ENCODE peak calls at places on chromosomes 7 and 10, in six cellular contexts. G, O, T, F, M and E are unnamed samples.
A peak's percentile ranks its signal among the peaks of the same experiment; 100 is the strongest.

GRCh38 chr10:21831986-21832735 is 171.4 kb downstream of the DNAJC1 start:
- DNase-seq in T (no peak), M (no peak), F (no peak), O (peak; percentile 60), G (no peak), E (peak; percentile 28)

GRCh38 chr10:63711361-63711760 is 190.2 kb downstream of the REEP3 start:
- DNase-seq in F (no peak), O (no peak), M (peak; percentile 90), G (no peak), T (no peak), E (peak; percentile 44)

GRCh38 chr7:105652359-105652993 is 71.2 kb upstream of the EFCAB10 start:
- DNase-seq in F (peak; percentile 92), O (peak; percentile 71), M (peak; percentile 91), G (peak; percentile 51), T (peak; percentile 91), E (peak; percentile 76)

GRCh38 chr7:223861-224260 is 31.5 kb downstream of the FAM20C start:
- DNase-seq in G (no peak), T (no peak), M (no peak), F (no peak), O (no peak), E (no peak)

GRCh38 chr10:88042162-88043100 is 179.0 kb downstream of the PTEN start:
- DNase-seq in F (no peak), G (no peak), M (peak; percentile 53), T (peak; percentile 36), O (peak; percentile 78), E (peak; percentile 70)

GRCh38 chr10:130766071-130766470 is 545.5 kb downstream of the TCERG1L start:
- DNase-seq in T (no peak), F (no peak), M (no peak), O (no peak), G (no peak), E (no peak)

GRCh38 chr7:39746162-39746782 is 122.9 kb downstream of the RALA start:
- DNase-seq in G (peak; percentile 61), F (peak; percentile 81), O (peak; percentile 83), T (peak; percentile 91), M (peak; percentile 93), E (peak; percentile 79)

GRCh38 chr10:93481931-93482834 is at the start of gene MYOF:
- DNase-seq in F (peak; percentile 59), M (peak; percentile 83), O (peak; percentile 93), T (peak; percentile 61), G (peak; percentile 54), E (peak; percentile 91)

GRCh38 chr7:95871078-95871848 is 98.9 kb downstream of the DYNC1I1 start:
- DNase-seq in M (peak; percentile 73), F (peak; percentile 52), T (peak; percentile 45), G (peak; percentile 49), O (peak; percentile 45), E (peak; percentile 65)

GRCh38 chr10:125134916-125135770 is 25.2 kb downstream of the CTBP2 start:
- DNase-seq in O (no peak), G (no peak), M (no peak), F (no peak), T (no peak), E (no peak)

GRCh38 chr7:87420173-87420572 is 55.3 kb downstream of the ABCB4 start:
- DNase-seq in F (no peak), M (peak; percentile 48), T (no peak), O (no peak), G (no peak), E (no peak)

GRCh38 chr10:116287906-116288501 is 15.0 kb upstream of the GFRA1 start:
- DNase-seq in F (no peak), M (peak; percentile 48), T (no peak), O (peak; percentile 64), G (no peak), E (peak; percentile 53)

GRCh38 chr7:37342665-37343471 is 105.8 kb downstream of the ELMO1 start:
- DNase-seq in M (no peak), G (no peak), F (no peak), T (no peak), O (no peak), E (no peak)

GRCh38 chr7:156751319-156751718 is 110.7 kb downstream of the RNF32 start:
- DNase-seq in F (no peak), T (no peak), M (no peak), G (no peak), O (peak; percentile 97), E (peak; percentile 95)

GRCh38 chr10:72158174-72158573 is 57.6 kb upstream of the ANAPC16 start:
- DNase-seq in M (no peak), T (no peak), G (no peak), O (no peak), F (no peak), E (no peak)

GRCh38 chr10:127928021-127928806 is 21.3 kb downstream of the PTPRE start:
- DNase-seq in O (peak; percentile 70), T (no peak), G (no peak), M (no peak), F (no peak), E (peak; percentile 97)

GRCh38 chr7:47181609-47182264 is 400.2 kb downstream of the TNS3 start:
- DNase-seq in T (no peak), O (no peak), F (no peak), M (no peak), G (no peak), E (no peak)

DNA sequence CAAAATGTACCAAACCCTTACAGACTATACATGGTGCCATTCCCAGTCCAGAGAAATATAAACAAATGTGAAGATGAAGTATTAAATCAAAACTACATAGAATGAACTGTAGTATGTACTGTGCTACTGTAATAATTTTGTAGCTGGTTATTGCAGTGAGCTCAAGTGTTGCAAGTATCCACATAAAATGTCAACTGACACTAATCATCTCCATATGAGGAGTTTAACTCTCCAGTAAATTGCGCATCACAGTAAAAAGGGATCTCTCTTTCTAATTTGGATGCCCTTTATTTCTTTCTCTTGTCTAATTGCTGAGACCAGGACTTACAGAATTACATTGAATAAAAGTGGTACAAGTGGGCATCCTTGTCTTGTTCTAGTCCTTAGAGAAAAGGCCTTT is 165.5 kb downstream of the CPED1 start:
- DNase-seq in F (no peak), M (no peak), T (no peak), O (no peak), G (no peak), E (no peak)
- H2BK15ac ChIP-seq in F (no peak overlapping the region), M (no peak overlapping the region), T (no peak overlapping the region), O (no peak overlapping the region), G (no peak overlapping the region), E (no peak overlapping the region)

DNA sequence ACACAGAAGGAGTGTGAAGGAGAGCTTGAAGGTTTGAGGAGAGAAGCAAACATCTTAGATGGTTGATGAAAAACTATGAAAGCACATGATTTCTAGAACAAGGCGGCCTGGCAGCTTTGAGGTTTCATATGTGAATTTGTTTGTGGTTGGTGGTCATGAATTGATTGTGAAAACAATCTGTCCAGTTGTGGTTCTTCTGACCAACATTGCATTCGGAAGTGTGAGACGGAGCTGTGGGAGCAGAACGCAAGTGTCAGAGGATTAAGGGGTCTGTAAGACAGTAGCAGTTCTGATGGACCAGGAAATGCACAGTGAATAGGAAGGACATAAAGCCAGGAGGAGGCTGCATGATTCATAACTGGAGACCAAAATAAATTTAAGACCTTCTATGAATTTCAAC is 594.6 kb downstream of the NXPH1 start:
- DNase-seq in M (no peak), F (no peak), O (no peak), G (no peak), T (no peak), E (no peak)
- H2BK15ac ChIP-seq in M (no peak overlapping the region), F (no peak overlapping the region), O (no peak overlapping the region), G (no peak overlapping the region), T (no peak overlapping the region), E (no peak overlapping the region)

GRCh38 chr10:79391231-79392019 is 44.2 kb downstream of the PPIF start:
- DNase-seq in G (no peak), F (peak; percentile 39), M (peak; percentile 44), O (no peak), T (peak; percentile 17), E (peak; percentile 33)
- H2BK15ac ChIP-seq in G (no peak overlapping the region), F (no peak overlapping the region), M (no peak overlapping the region), O (no peak overlapping the region), T (no peak overlapping the region), E (no peak overlapping the region)

DNA sequence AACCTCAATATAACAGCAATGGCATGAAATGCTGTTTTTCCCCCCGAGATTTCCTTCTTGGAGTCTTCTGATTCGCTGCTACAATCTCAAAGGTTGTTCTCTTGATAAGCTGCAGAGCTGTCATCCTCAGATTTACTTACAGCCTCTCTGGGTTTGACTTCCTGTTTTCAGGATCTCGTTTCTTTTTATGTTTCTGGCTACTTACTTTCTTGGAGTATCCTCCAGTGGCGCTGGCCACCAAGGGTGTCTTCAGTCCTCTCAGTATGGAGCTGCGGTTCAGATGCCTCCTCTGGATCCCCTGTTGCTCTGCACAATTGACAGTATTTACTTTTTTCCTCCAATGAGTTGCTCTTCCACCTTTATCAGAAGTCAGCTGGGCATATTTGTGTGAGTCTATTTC is 152.0 kb upstream of the TMEM72 start:
- DNase-seq in O (no peak), G (no peak), T (no peak), M (no peak), F (no peak), E (no peak)
- H2BK15ac ChIP-seq in O (no peak overlapping the region), G (no peak overlapping the region), T (no peak overlapping the region), M (no peak overlapping the region), F (no peak overlapping the region), E (no peak overlapping the region)

GRCh38 chr7:30679664-30680063 is 2.6 kb downstream of the CRHR2 start:
- DNase-seq in O (no peak), F (no peak), M (no peak), T (no peak), G (no peak), E (no peak)
- H2BK15ac ChIP-seq in O (no peak overlapping the region), F (no peak overlapping the region), M (no peak overlapping the region), T (no peak overlapping the region), G (no peak overlapping the region), E (no peak overlapping the region)

DNA sequence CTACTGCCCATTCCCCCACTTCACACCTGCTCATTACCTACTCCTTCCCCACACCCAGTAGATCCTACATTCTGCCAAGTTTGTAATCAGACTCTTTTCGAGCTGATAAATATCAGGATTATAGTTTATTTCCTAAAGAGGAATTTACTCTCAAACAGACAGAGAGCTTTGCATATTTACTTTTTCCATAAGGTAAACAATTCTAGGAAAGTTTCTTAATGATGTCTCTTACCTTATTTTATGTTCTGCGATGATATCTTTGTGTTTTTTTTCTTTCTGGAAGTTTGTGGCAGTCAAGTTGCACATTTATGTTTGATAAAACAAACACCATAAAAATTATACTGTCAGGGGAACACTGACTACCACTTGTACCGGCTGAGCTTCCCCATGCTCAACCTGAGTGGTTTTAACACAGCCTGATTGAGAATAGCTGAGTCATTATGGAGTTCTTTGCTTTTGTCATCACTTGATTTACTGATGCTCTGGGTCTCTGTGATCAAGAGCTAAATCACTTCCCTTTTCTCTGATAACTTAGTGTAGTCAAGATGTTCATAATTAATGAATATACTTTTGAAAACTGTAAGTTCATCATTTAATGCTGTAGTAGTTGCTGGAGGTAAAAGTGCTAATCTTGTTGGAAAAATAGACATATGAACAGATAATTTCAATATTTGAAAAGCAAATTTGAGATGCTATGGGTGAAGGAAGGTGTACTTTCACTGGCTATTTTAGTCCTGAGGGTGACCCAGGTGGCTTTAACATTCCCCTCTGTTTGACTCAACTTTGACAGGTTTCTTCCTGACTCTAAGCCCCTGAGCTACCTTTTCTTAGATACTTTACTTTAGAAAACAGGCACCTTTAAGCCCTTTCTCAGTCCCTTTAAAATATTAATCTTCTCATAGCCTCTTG is 1034.5 kb upstream of the LRRTM3 start:
- DNase-seq in T (no peak), M (peak; percentile 6), O (no peak), G (no peak), F (no peak), E (peak; percentile 26)
- H2BK15ac ChIP-seq in T (no peak overlapping the region), M (no peak overlapping the region), O (no peak overlapping the region), G (no peak overlapping the region), F (no peak overlapping the region), E (no peak overlapping the region)